ENCODE peak calls at places on chromosomes 5 and 9, in eight cellular contexts. One of them, this sample, is unnamed.

GRCh38 chr5:3195991-3196390 is 399.6 kb upstream of the IRX1 start:
- DNase-seq in thyroid gland: no peak
- DNase-seq in fibroblast of lung: no peak
- DNase-seq in ascending aorta: no peak
- DNase-seq in kidney epithelial cell: no peak
- DNase-seq in fibroblast of the aortic adventitia: no peak
- DNase-seq in foreskin fibroblast: no peak
- DNase-seq in GM06990: no peak
- DNase-seq in this sample: no peak

GRCh38 chr9:129022037-129022436 is 6.1 kb downstream of the SH3GLB2 start:
- DNase-seq in foreskin fibroblast: no peak
- DNase-seq in fibroblast of lung: no peak
- DNase-seq in GM06990: no peak
- DNase-seq in kidney epithelial cell: no peak
- DNase-seq in fibroblast of the aortic adventitia: no peak
- DNase-seq in ascending aorta: no peak
- DNase-seq in thyroid gland: no peak
- DNase-seq in this sample: no peak

GRCh38 chr9:135512904-135513303 is 8.3 kb upstream of the LCN1 start:
- DNase-seq in ascending aorta: no peak
- DNase-seq in foreskin fibroblast: no peak
- DNase-seq in fibroblast of lung: no peak
- DNase-seq in fibroblast of the aortic adventitia: no peak
- DNase-seq in kidney epithelial cell: no peak
- DNase-seq in GM06990: no peak
- DNase-seq in thyroid gland: no peak
- DNase-seq in this sample: no peak

GRCh38 chr9:131119600-131119999 is 5.8 kb upstream of the NUP214 start:
- DNase-seq in kidney epithelial cell: no peak
- DNase-seq in foreskin fibroblast: no peak
- DNase-seq in GM06990: no peak
- DNase-seq in ascending aorta: no peak
- DNase-seq in thyroid gland: no peak
- DNase-seq in fibroblast of lung: no peak
- DNase-seq in fibroblast of the aortic adventitia: no peak
- DNase-seq in this sample: no peak

GRCh38 chr5:131381792-131382191 is 117.9 kb downstream of the CDC42SE2 start:
- DNase-seq in fibroblast of lung: no peak
- DNase-seq in GM06990: peak
- DNase-seq in foreskin fibroblast: no peak
- DNase-seq in kidney epithelial cell: no peak
- DNase-seq in ascending aorta: no peak
- DNase-seq in thyroid gland: no peak
- DNase-seq in fibroblast of the aortic adventitia: no peak
- DNase-seq in this sample: no peak

GRCh38 chr5:157734466-157734865 is 3.2 kb downstream of the THG1L start:
- DNase-seq in kidney epithelial cell: no peak
- DNase-seq in fibroblast of the aortic adventitia: no peak
- DNase-seq in GM06990: no peak
- DNase-seq in thyroid gland: no peak
- DNase-seq in ascending aorta: no peak
- DNase-seq in foreskin fibroblast: no peak
- DNase-seq in fibroblast of lung: no peak
- DNase-seq in this sample: no peak

GRCh38 chr5:131382407-131383395 is 118.8 kb downstream of the CDC42SE2 start:
- DNase-seq in GM06990: peak
- DNase-seq in fibroblast of lung: peak
- DNase-seq in kidney epithelial cell: no peak
- DNase-seq in fibroblast of the aortic adventitia: peak
- DNase-seq in ascending aorta: no peak
- DNase-seq in foreskin fibroblast: peak
- DNase-seq in thyroid gland: peak
- DNase-seq in this sample: peak

GRCh38 chr5:150946351-150946905 is 41.6 kb upstream of the ZNF300 start:
- DNase-seq in GM06990: no peak
- DNase-seq in foreskin fibroblast: peak
- DNase-seq in thyroid gland: peak
- DNase-seq in ascending aorta: no peak
- DNase-seq in fibroblast of the aortic adventitia: peak
- DNase-seq in fibroblast of lung: peak
- DNase-seq in kidney epithelial cell: peak
- DNase-seq in this sample: no peak

GRCh38 chr9:124673063-124673462 is 98.0 kb downstream of the NR6A1 start:
- DNase-seq in GM06990: no peak
- DNase-seq in thyroid gland: no peak
- DNase-seq in fibroblast of lung: no peak
- DNase-seq in ascending aorta: no peak
- DNase-seq in kidney epithelial cell: no peak
- DNase-seq in foreskin fibroblast: no peak
- DNase-seq in fibroblast of the aortic adventitia: no peak
- DNase-seq in this sample: no peak

GRCh38 chr9:84669293-84670105 is at the start of gene NTRK2:
- DNase-seq in foreskin fibroblast: peak
- DNase-seq in fibroblast of the aortic adventitia: peak
- DNase-seq in ascending aorta: no peak
- DNase-seq in thyroid gland: peak
- DNase-seq in kidney epithelial cell: no peak
- DNase-seq in fibroblast of lung: peak
- DNase-seq in GM06990: peak
- DNase-seq in this sample: peak

GRCh38 chr9:94907246-94907936 is 180.9 kb downstream of the AOPEP start:
- DNase-seq in ascending aorta: no peak
- DNase-seq in GM06990: no peak
- DNase-seq in fibroblast of lung: no peak
- DNase-seq in thyroid gland: peak
- DNase-seq in foreskin fibroblast: no peak
- DNase-seq in kidney epithelial cell: no peak
- DNase-seq in fibroblast of the aortic adventitia: no peak
- DNase-seq in this sample: no peak

GRCh38 chr5:180201051-180201987 is 7.7 kb downstream of the RASGEF1C start:
- DNase-seq in fibroblast of the aortic adventitia: peak
- DNase-seq in ascending aorta: no peak
- DNase-seq in thyroid gland: no peak
- DNase-seq in foreskin fibroblast: no peak
- DNase-seq in fibroblast of lung: peak
- DNase-seq in kidney epithelial cell: no peak
- DNase-seq in GM06990: no peak
- DNase-seq in this sample: no peak

GRCh38 chr5:11904270-11904906 is at the start of gene CTNND2:
- DNase-seq in thyroid gland: peak
- DNase-seq in fibroblast of the aortic adventitia: no peak
- DNase-seq in foreskin fibroblast: peak
- DNase-seq in fibroblast of lung: no peak
- DNase-seq in GM06990: peak
- DNase-seq in ascending aorta: no peak
- DNase-seq in kidney epithelial cell: no peak
- DNase-seq in this sample: peak

GRCh38 chr5:11903121-11903613 is 1.1 kb downstream of the CTNND2 start:
- DNase-seq in GM06990: peak
- DNase-seq in foreskin fibroblast: peak
- DNase-seq in ascending aorta: no peak
- DNase-seq in thyroid gland: no peak
- DNase-seq in fibroblast of lung: no peak
- DNase-seq in kidney epithelial cell: no peak
- DNase-seq in fibroblast of the aortic adventitia: no peak
- DNase-seq in this sample: peak

GRCh38 chr5:11905209-11905608 is 963 bp upstream of the CTNND2 start:
- DNase-seq in fibroblast of lung: no peak
- DNase-seq in fibroblast of the aortic adventitia: no peak
- DNase-seq in GM06990: no peak
- DNase-seq in kidney epithelial cell: no peak
- DNase-seq in thyroid gland: no peak
- DNase-seq in foreskin fibroblast: no peak
- DNase-seq in ascending aorta: no peak
- DNase-seq in this sample: no peak

GRCh38 chr5:11903614-11904269 is 504 bp downstream of the CTNND2 start:
- DNase-seq in kidney epithelial cell: no peak
- DNase-seq in fibroblast of the aortic adventitia: no peak
- DNase-seq in fibroblast of lung: no peak
- DNase-seq in ascending aorta: no peak
- DNase-seq in GM06990: peak
- DNase-seq in thyroid gland: peak
- DNase-seq in foreskin fibroblast: peak
- DNase-seq in this sample: peak

GRCh38 chr5:11902304-11902703 is 1.9 kb downstream of the CTNND2 start:
- DNase-seq in kidney epithelial cell: no peak
- DNase-seq in GM06990: no peak
- DNase-seq in ascending aorta: no peak
- DNase-seq in fibroblast of lung: no peak
- DNase-seq in fibroblast of the aortic adventitia: no peak
- DNase-seq in foreskin fibroblast: no peak
- DNase-seq in thyroid gland: no peak
- DNase-seq in this sample: no peak
- TF ChIP-seq CTCF in kidney epithelial cell: no peak
- TF ChIP-seq CTCF in GM06990: no peak
- TF ChIP-seq CTCF in ascending aorta: no peak
- TF ChIP-seq CTCF in fibroblast of lung: no peak
- TF ChIP-seq CTCF in fibroblast of the aortic adventitia: no peak
- TF ChIP-seq CTCF in foreskin fibroblast: no peak
- TF ChIP-seq CTCF in thyroid gland: no peak
- TF ChIP-seq CTCF in this sample: no peak

GRCh38 chr5:170743876-170744212 is 39.7 kb upstream of the GABRP start:
- DNase-seq in thyroid gland: no peak
- DNase-seq in fibroblast of the aortic adventitia: no peak
- DNase-seq in foreskin fibroblast: no peak
- DNase-seq in ascending aorta: no peak
- DNase-seq in GM06990: no peak
- DNase-seq in kidney epithelial cell: no peak
- DNase-seq in fibroblast of lung: no peak
- DNase-seq in this sample: no peak
- TF ChIP-seq CTCF in thyroid gland: no peak
- TF ChIP-seq CTCF in fibroblast of the aortic adventitia: no peak
- TF ChIP-seq CTCF in foreskin fibroblast: no peak
- TF ChIP-seq CTCF in ascending aorta: no peak
- TF ChIP-seq CTCF in GM06990: no peak
- TF ChIP-seq CTCF in kidney epithelial cell: no peak
- TF ChIP-seq CTCF in fibroblast of lung: no peak
- TF ChIP-seq CTCF in this sample: no peak

DNA sequence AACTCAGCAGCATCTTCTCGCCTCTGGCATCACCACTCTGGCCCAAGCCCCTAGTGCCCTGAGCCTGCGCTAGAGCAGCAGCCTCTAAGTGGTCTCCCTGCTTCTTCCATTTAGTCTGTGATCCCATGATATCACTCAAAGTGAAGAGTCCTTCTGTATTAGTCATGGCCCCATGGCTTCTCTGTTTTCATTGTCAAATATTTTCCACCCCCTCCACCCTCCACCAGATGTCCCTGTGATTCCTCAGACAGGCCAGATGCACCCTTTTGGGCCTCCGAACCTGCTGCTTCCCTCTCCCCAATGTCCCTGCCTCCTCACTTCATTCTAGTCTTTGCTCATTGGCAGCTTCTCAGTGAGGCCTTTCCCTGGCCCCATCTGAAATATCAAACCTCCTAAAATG is 299.2 kb downstream of the SPOCK1 start:
- DNase-seq in fibroblast of the aortic adventitia: peak
- DNase-seq in GM06990: no peak
- DNase-seq in thyroid gland: no peak
- DNase-seq in foreskin fibroblast: peak
- DNase-seq in ascending aorta: no peak
- DNase-seq in kidney epithelial cell: no peak
- DNase-seq in fibroblast of lung: no peak
- DNase-seq in this sample: no peak
- TF ChIP-seq CTCF in fibroblast of the aortic adventitia: no peak
- TF ChIP-seq CTCF in GM06990: no peak
- TF ChIP-seq CTCF in thyroid gland: no peak
- TF ChIP-seq CTCF in foreskin fibroblast: peak
- TF ChIP-seq CTCF in ascending aorta: no peak
- TF ChIP-seq CTCF in kidney epithelial cell: no peak
- TF ChIP-seq CTCF in fibroblast of lung: no peak
- TF ChIP-seq CTCF in this sample: no peak

DNA sequence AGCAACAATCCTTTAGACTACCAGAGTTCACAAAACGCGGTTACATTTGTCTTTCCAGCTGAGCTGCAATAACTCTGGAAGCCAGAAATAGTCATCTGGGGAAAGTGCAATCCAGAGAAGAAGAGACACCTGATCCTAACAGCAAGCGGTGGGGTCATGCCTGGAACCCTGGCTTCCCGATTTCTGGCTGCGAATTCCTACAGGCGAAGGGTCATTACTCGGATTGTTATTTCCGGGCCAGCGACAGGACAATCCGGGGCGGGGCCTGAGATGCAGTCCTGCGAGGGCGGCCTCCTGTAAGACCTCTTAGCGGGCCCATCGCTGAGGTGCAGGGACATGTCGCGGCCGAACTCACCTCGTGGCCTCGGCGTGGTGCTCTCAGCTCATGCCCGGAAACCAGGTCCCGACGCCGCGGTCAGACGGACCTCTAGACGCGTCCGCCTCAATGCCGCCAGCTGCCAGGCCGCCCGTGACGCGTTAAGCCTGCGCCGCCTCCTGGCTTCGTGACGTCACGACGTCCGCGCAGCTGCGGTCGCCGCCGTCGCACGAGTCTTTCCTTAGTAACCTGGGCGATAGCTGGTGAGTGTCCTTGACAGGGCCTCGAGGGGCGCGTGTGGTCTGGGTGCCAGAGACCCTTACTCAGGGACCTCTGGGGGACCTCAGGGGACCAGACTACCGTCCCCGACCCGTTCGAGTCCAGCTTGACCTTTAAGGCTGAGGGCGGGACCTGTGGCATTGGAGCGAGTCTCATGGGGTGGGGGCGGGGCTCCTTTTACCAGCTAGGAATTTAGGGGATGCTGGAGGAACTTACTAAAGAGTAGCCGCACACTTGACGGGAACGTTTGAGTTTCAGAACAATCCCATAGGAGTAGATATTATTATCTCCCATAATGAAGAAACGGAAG is at the start of the genes MRRF and RBM18:
- DNase-seq in fibroblast of lung: peak
- DNase-seq in kidney epithelial cell: peak
- DNase-seq in fibroblast of the aortic adventitia: peak
- DNase-seq in foreskin fibroblast: peak
- DNase-seq in GM06990: peak
- DNase-seq in thyroid gland: peak
- DNase-seq in ascending aorta: peak
- DNase-seq in this sample: peak
- TF ChIP-seq CTCF in fibroblast of lung: no peak
- TF ChIP-seq CTCF in kidney epithelial cell: no peak
- TF ChIP-seq CTCF in fibroblast of the aortic adventitia: no peak
- TF ChIP-seq CTCF in foreskin fibroblast: no peak
- TF ChIP-seq CTCF in GM06990: no peak
- TF ChIP-seq CTCF in thyroid gland: peak
- TF ChIP-seq CTCF in ascending aorta: no peak
- TF ChIP-seq CTCF in this sample: no peak

DNA sequence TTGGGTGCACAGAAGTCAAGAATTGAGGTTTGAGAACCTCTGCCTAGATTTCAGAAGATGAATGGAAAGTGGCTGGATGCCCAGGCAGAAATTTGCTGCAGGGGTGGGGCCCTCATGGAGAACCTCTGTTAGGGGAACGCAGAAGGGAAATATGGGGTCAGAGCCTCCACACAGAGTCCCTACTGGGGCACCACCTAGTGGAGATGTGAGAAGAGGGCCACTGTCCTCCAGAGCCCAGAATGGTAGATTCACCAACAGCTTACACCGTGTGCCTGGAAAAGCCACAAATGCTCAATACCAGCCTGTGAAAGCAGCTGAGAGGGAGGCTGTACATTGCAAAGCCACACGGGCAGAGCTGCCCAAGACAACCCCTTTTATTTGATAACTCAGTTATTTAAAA is 383.5 kb downstream of the TLE4 start:
- DNase-seq in foreskin fibroblast: no peak
- DNase-seq in GM06990: no peak
- DNase-seq in fibroblast of the aortic adventitia: peak
- DNase-seq in fibroblast of lung: peak
- DNase-seq in thyroid gland: no peak
- DNase-seq in ascending aorta: no peak
- DNase-seq in kidney epithelial cell: no peak
- DNase-seq in this sample: no peak
- TF ChIP-seq CTCF in foreskin fibroblast: peak
- TF ChIP-seq CTCF in GM06990: peak
- TF ChIP-seq CTCF in fibroblast of the aortic adventitia: peak
- TF ChIP-seq CTCF in fibroblast of lung: peak
- TF ChIP-seq CTCF in thyroid gland: no peak
- TF ChIP-seq CTCF in ascending aorta: no peak
- TF ChIP-seq CTCF in kidney epithelial cell: peak
- TF ChIP-seq CTCF in this sample: peak

This sample was measured in GM13976.